ENCODE peak calls at places on chromosome 2, in nine cellular contexts. P is CD8-positive, alpha-beta T cell; Y is HEK293T; B is NCI-H1092; F is NCI-H69; V is activated B cell treated with CpG ODN at 0.5 μM for 24 hours; S is activated CD8-positive, alpha-beta memory T cell treated with anti-CD3 and anti-CD28 coated beads for 1 hour; O is NCI-H2029 treated with DMSO at 0.1 percent for 48 hours; I is MG63. C is an unnamed sample.
A peak's percentile ranks its signal among the peaks of the same experiment; 100 is the strongest.

GRCh38 chr2:28137221-28137620 is 246.7 kb downstream of the BABAM2 start:
- DNase-seq in Y (no peak), F (peak; percentile 12), I (peak; percentile 58), B (no peak), S (no peak), P (no peak), O (no peak), V (no peak), C (no peak)

GRCh38 chr2:8575011-8575750 is 106.7 kb upstream of the ID2 start:
- DNase-seq in V (no peak), O (no peak), P (peak; percentile 67), Y (no peak), S (peak; percentile 38), B (no peak), F (peak; percentile 46), I (no peak), C (no peak)

GRCh38 chr2:152240559-152241231 is 65.1 kb upstream of the STAM2 start:
- DNase-seq in F (no peak), P (no peak), O (no peak), I (no peak), V (no peak), B (no peak), Y (no peak), S (no peak), C (peak; percentile 87)

GRCh38 chr2:232502901-232503791 is 15.5 kb upstream of the ECEL1 start:
- DNase-seq in S (peak; percentile 17), O (no peak), B (no peak), F (peak; percentile 82), I (no peak), V (peak; percentile 39), Y (no peak), P (peak; percentile 14), C (peak; percentile 65)

GRCh38 chr2:99346218-99346617 is 9.0 kb downstream of the EIF5B start:
- DNase-seq in O (no peak), I (no peak), V (no peak), B (no peak), P (no peak), S (no peak), Y (no peak), F (no peak), C (no peak)

GRCh38 chr2:218883491-218884490 is 3.1 kb downstream of the WNT10A start:
- DNase-seq in F (peak; percentile 60), V (peak; percentile 62), P (peak; percentile 44), I (no peak), O (no peak), B (no peak), Y (peak; percentile 55), S (no peak), C (no peak)

GRCh38 chr2:37730037-37730813 is 58.8 kb upstream of the CDC42EP3 start:
- DNase-seq in Y (no peak), V (no peak), S (no peak), B (no peak), P (no peak), F (peak; percentile 48), O (no peak), I (no peak), C (no peak)

GRCh38 chr2:1940660-1941059 is 196.3 kb upstream of the PXDN start:
- DNase-seq in I (peak; percentile 12), O (no peak), Y (no peak), B (no peak), P (no peak), V (no peak), F (no peak), S (no peak), C (no peak)

GRCh38 chr2:168635065-168635577 is 167.3 kb upstream of the NOSTRIN start:
- DNase-seq in B (no peak), I (no peak), Y (no peak), S (no peak), O (no peak), P (no peak), V (no peak), F (peak; percentile 25), C (no peak)

GRCh38 chr2:130391872-130392670 is 36.2 kb downstream of the PTPN18 start:
- DNase-seq in Y (no peak), S (no peak), P (no peak), F (peak; percentile 49), V (no peak), B (no peak), O (no peak), I (no peak), C (no peak)

GRCh38 chr2:38978504-38978903 is 88.8 kb downstream of the ARHGEF33 start:
- DNase-seq in F (no peak), B (no peak), V (no peak), I (no peak), S (no peak), P (no peak), Y (no peak), O (no peak), C (no peak)

GRCh38 chr2:37838541-37839167 is 86.4 kb upstream of the RMDN2 start:
- DNase-seq in I (no peak), P (no peak), B (no peak), O (no peak), S (no peak), Y (no peak), V (no peak), F (no peak), C (peak; percentile 50)

GRCh38 chr2:236289766-236290462 is 25.7 kb upstream of the ASB18 start:
- DNase-seq in I (no peak), O (no peak), F (no peak), S (no peak), P (no peak), B (no peak), Y (no peak), V (no peak), C (no peak)